ENCODE peak calls at places on chromosomes 1 and 21, in eight cellular contexts. T is H4, K is mucosa of gallbladder, X is T-helper 9 cell, W is GM03348, Q is neuronal stem cell, C is anterior cingulate cortex, L is A549. J is an unnamed sample.

GRCh38 chr1:56135864-56136147 is 443.6 kb downstream of the PLPP3 start:
- DNase-seq in T (no peak), K (no peak), X (no peak), W (no peak), Q (no peak), C (no peak), L (no peak), J (no peak)

GRCh38 chr1:192633533-192634258 is 2.3 kb upstream of the RGS13 start:
- DNase-seq in T (no peak), K (no peak), X (no peak), W (no peak), Q (no peak), C (no peak), L (no peak), J (no peak)

GRCh38 chr1:94068831-94069648 is 51.9 kb downstream of the ABCA4 start:
- DNase-seq in T (peak), K (peak), X (no peak), W (no peak), Q (no peak), C (no peak), L (peak), J (no peak)

GRCh38 chr1:117367769-117368059 is 465 bp downstream of the MAN1A2 start:
- DNase-seq in T (no peak), K (no peak), X (no peak), W (no peak), Q (peak), C (no peak), L (no peak), J (no peak)

GRCh38 chr21:34916446-34916845 is 132.7 kb downstream of the RUNX1 start:
- DNase-seq in T (no peak), K (no peak), X (no peak), W (peak), Q (no peak), C (no peak), L (no peak), J (no peak)

GRCh38 chr1:1306070-1306660 is 1.6 kb downstream of the ACAP3 start:
- DNase-seq in T (no peak), K (no peak), X (no peak), W (peak), Q (no peak), C (no peak), L (no peak), J (no peak)

GRCh38 chr1:59204001-59204400 is 92.9 kb upstream of the FGGY start:
- DNase-seq in T (peak), K (peak), X (no peak), W (peak), Q (no peak), C (no peak), L (no peak), J (no peak)

GRCh38 chr1:31679676-31680230 is 24.1 kb downstream of the COL16A1 start:
- DNase-seq in T (no peak), K (no peak), X (no peak), W (no peak), Q (no peak), C (no peak), L (no peak), J (no peak)

GRCh38 chr1:115134850-115135484 is 45.7 kb upstream of the TSPAN2 start:
- DNase-seq in T (peak), K (no peak), X (no peak), W (peak), Q (no peak), C (no peak), L (peak), J (no peak)

GRCh38 chr1:2315711-2316450 is 75.5 kb downstream of the MORN1 start:
- DNase-seq in T (no peak), K (no peak), X (no peak), W (no peak), Q (no peak), C (no peak), L (no peak), J (no peak)

GRCh38 chr1:999797-1000356 is at the start of gene HES4:
- DNase-seq in T (peak), K (peak), X (peak), W (peak), Q (peak), C (peak), L (peak), J (peak)

GRCh38 chr1:212285685-212286436 is 651 bp downstream of the PPP2R5A start:
- DNase-seq in T (peak), K (peak), X (peak), W (peak), Q (peak), C (peak), L (peak), J (peak)

GRCh38 chr1:83815348-83815747 is 183.6 kb downstream of the TTLL7 start:
- DNase-seq in T (no peak), K (no peak), X (no peak), W (peak), Q (no peak), C (no peak), L (no peak), J (no peak)

GRCh38 chr1:218735436-218735835 is 390.3 kb downstream of the TGFB2 start:
- DNase-seq in T (no peak), K (no peak), X (no peak), W (peak), Q (no peak), C (no peak), L (no peak), J (no peak)

GRCh38 chr1:116360435-116361173 is 12.4 kb upstream of the ATP1A1 start:
- DNase-seq in T (no peak), K (no peak), X (no peak), W (peak), Q (no peak), C (no peak), L (no peak), J (no peak)

GRCh38 chr1:16042096-16042495 is 1.5 kb upstream of the CLCNKB start:
- DNase-seq in T (no peak), K (no peak), X (no peak), W (no peak), Q (no peak), C (no peak), L (no peak), J (no peak)

GRCh38 chr1:3391711-3392110 is 62.8 kb upstream of the ARHGEF16 start:
- DNase-seq in T (no peak), K (no peak), X (no peak), W (no peak), Q (peak), C (no peak), L (no peak), J (peak)

GRCh38 chr1:7295946-7296345 is 475.1 kb upstream of the VAMP3 start:
- DNase-seq in T (no peak), K (no peak), X (no peak), W (no peak), Q (no peak), C (no peak), L (no peak), J (no peak)

GRCh38 chr1:37752583-37753471 is 12.1 kb downstream of the EPHA10 start:
- DNase-seq in T (no peak), K (no peak), X (no peak), W (peak), Q (no peak), C (no peak), L (no peak), J (no peak)

GRCh38 chr1:31396633-31397351 is 16.2 kb upstream of the SERINC2 start:
- DNase-seq in T (no peak), K (no peak), X (no peak), W (peak), Q (no peak), C (no peak), L (no peak), J (no peak)

GRCh38 chr1:94025383-94026340 is 95.3 kb downstream of the ABCA4 start:
- DNase-seq in T (peak), K (peak), X (no peak), W (peak), Q (peak), C (no peak), L (peak), J (peak)

GRCh38 chr1:87853576-87854351 is 525.1 kb downstream of the LMO4 start:
- DNase-seq in T (no peak), K (no peak), X (no peak), W (peak), Q (no peak), C (no peak), L (no peak), J (no peak)

GRCh38 chr1:165439287-165439686 is 5.6 kb downstream of the RXRG start:
- DNase-seq in T (no peak), K (no peak), X (no peak), W (no peak), Q (no peak), C (no peak), L (no peak), J (peak)

GRCh38 chr1:7110306-7110705 is 325.1 kb downstream of the CAMTA1 start:
- DNase-seq in T (no peak), K (no peak), X (no peak), W (no peak), Q (no peak), C (no peak), L (no peak), J (peak)

GRCh38 chr1:174189424-174190062 is 30.2 kb downstream of the RABGAP1L start:
- DNase-seq in T (no peak), K (no peak), X (no peak), W (no peak), Q (no peak), C (no peak), L (no peak), J (no peak)

J was measured in retina.